ENCODE peak calls at places on chromosome 7, in five cellular contexts. L is fibroblast of lung, F is aorta, T is transverse colon, G is osteoblast. U is an unnamed sample. For H3K4me1, the result is how much of the 10 kb centered on the place peaks cover.

GRCh38 chr7:74320645-74321178 is 31.5 kb downstream of the CLIP2 start:
- DNase-seq in L (no peak), F (no peak), T (peak), G (peak), U (no peak)

GRCh38 chr7:3787717-3788311 is 486.8 kb downstream of the SDK1 start:
- DNase-seq in L (peak), F (peak), T (no peak), G (no peak), U (peak)

GRCh38 chr7:25026156-25026555 is 46.2 kb upstream of the OSBPL3 start:
- DNase-seq in L (no peak), F (no peak), T (no peak), G (no peak), U (no peak)

GRCh38 chr7:42233939-42234338 is 3.1 kb downstream of the GLI3 start:
- DNase-seq in L (no peak), F (no peak), T (no peak), G (peak), U (no peak)

GRCh38 chr7:33534830-33535229 is 370.5 kb upstream of the BMPER start:
- DNase-seq in L (no peak), F (no peak), T (no peak), G (no peak), U (no peak)

GRCh38 chr7:140707132-140707531 is 10.6 kb downstream of the NDUFB2 start:
- DNase-seq in L (peak), F (no peak), T (no peak), G (no peak), U (no peak)

GRCh38 chr7:40221836-40222235 is 87.0 kb downstream of the SUGCT start:
- DNase-seq in L (peak), F (no peak), T (no peak), G (no peak), U (no peak)

GRCh38 chr7:36964297-36964696 is 240.0 kb upstream of the AOAH start:
- DNase-seq in L (no peak), F (no peak), T (no peak), G (no peak), U (no peak)

GRCh38 chr7:24549961-24550360 is 23.3 kb upstream of the PALS2 start:
- DNase-seq in L (no peak), F (no peak), T (no peak), G (no peak), U (no peak)

GRCh38 chr7:131525820-131526219 is 30.6 kb downstream of the PODXL start:
- DNase-seq in L (no peak), F (no peak), T (no peak), G (peak), U (no peak)

GRCh38 chr7:121605297-121605640 is 209.2 kb upstream of the FAM3C start:
- DNase-seq in L (peak), F (no peak), T (no peak), G (no peak), U (no peak)

GRCh38 chr7:47941136-47941844 is 7.0 kb downstream of the PKD1L1 start:
- DNase-seq in L (peak), F (peak), T (no peak), G (peak), U (no peak)

GRCh38 chr7:91683823-91684222 is 196.7 kb downstream of the MTERF1 start:
- DNase-seq in L (peak), F (no peak), T (no peak), G (no peak), U (no peak)

GRCh38 chr7:98745722-98746318 is 124.0 kb downstream of the TMEM130 start:
- DNase-seq in L (peak), F (peak), T (peak), G (no peak), U (peak)

GRCh38 chr7:1397491-1398327 is 61.6 kb downstream of the MICALL2 start:
- DNase-seq in L (peak), F (no peak), T (no peak), G (peak), U (no peak)

GRCh38 chr7:51242007-51242691 is 74.5 kb downstream of the COBL start:
- DNase-seq in L (peak), F (no peak), T (no peak), G (no peak), U (no peak)

GRCh38 chr7:22651534-22652243 is 75.3 kb upstream of the IL6 start:
- DNase-seq in L (peak), F (no peak), T (no peak), G (peak), U (no peak)

GRCh38 chr7:38311329-38311937 is 38.0 kb upstream of the TARP start:
- DNase-seq in L (no peak), F (peak), T (peak), G (no peak), U (peak)

GRCh38 chr7:80876894-80877414 is 41.9 kb downstream of the SEMA3C start:
- DNase-seq in L (peak), F (no peak), T (peak), G (no peak), U (no peak)

GRCh38 chr7:27972272-27972671 is 208.3 kb downstream of the JAZF1 start:
- DNase-seq in L (no peak), F (no peak), T (no peak), G (no peak), U (no peak)

GRCh38 chr7:137957887-137958286 is 44.0 kb downstream of the CREB3L2 start:
- DNase-seq in L (no peak), F (peak), T (no peak), G (peak), U (peak)

GRCh38 chr7:150753826-150754603 is 16.8 kb downstream of the GIMAP5 start:
- DNase-seq in L (no peak), F (no peak), T (no peak), G (no peak), U (no peak)

GRCh38 chr7:126658684-126659083 is 594.1 kb downstream of the GRM8 start:
- DNase-seq in L (no peak), F (no peak), T (no peak), G (no peak), U (no peak)

GRCh38 chr7:134449596-134450194 is 9.2 kb downstream of the AKR1B1 start:
- DNase-seq in L (no peak), F (no peak), T (no peak), G (no peak), U (no peak)

DNA sequence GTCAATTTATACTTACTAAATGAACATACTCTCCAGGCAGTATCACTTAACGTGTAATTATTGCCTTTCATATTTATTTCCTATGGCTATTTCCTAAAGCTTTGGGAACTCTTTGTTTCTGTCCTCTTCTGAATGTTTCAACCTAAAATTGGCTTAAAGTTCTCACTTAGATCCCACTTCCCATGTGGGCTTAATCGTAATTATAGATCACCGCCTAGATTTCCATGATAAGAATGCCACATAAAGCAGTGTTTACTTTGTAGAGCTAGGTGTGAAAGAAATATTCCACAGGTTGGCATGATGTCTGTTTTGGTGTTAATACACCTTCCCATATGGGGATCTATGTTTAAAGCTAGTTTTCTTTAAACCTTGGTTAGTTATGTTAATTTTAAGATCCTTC is 1.5 kb downstream of the HDAC9 start:
- DNase-seq in L (no peak), F (no peak), T (no peak), G (no peak), U (no peak)
- H3K4me1 ChIP-seq in L (under half), F (under half), T (under half), G (under half), U (under half)

GRCh38 chr7:45651056-45651444 is 76.9 kb downstream of the ADCY1 start:
- DNase-seq in L (no peak), F (no peak), T (no peak), G (no peak), U (no peak)
- H3K4me1 ChIP-seq in L (under half), F (under half), T (under half), G (under half), U (under half)

DNA sequence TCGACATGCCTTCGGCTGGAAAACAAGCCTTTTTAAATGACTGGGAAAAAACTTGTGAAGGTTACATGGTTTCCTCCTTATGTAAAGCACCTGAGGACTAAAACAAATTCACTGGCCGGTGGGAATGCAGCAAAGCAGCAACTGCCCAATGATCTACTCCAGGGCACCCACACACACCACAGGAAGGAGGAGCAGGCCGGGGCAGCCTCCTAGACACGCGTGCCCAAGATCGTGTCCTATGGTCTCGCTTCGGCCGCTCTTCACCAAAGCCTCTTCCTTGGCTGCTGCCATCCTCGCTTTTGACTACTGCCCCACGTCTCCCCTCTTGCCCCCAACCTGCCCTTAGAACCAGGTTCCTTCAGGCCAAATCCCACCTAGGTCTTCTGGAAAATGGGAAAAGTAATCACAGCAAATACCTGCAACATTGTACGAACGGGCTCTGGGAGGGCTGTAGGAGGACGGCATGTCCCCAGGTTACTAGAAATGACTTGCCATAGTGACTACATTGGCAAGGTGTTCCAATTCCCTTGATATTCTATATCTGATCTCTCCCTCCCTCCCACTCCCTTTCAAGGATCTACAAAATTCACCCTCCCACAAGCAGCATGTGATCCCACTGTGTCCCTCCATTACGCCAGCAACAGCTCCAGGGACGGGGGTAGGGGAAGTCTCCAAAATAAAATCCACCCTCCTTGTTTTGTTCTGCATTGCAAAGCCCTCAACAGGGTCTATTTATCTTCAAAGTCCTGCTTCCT is 84.9 kb downstream of the RNF216 start:
- DNase-seq in L (no peak), F (no peak), T (no peak), G (no peak), U (no peak)
- H3K4me1 ChIP-seq in L (under half), F (under half), T (half or more), G (half or more), U (half or more)

DNA sequence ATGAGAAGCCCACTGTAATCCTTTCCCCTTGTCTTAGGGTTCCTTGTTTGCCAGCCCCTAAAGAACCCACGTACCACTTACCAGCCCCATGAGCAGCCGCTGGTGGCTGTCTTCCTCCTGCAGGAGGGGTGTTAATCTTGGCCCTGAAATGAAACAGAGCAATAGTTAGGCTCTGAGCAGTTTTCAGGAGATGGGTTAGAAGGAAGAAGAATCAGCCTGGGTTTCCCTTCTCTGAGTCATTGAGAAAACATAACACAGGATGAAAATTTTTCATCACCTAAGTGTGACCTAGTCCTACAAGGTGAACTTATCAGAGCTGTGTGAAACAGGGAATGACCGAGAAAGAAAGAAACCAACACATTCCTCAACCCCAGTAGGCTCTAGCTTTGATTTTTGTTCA is 90.0 kb downstream of the GSAP start:
- DNase-seq in L (no peak), F (no peak), T (no peak), G (no peak), U (no peak)
- H3K4me1 ChIP-seq in L (under half), F (under half), T (under half), G (under half), U (under half)

GRCh38 chr7:106583133-106583532 is 77.8 kb downstream of the CCDC71L start:
- DNase-seq in L (peak), F (no peak), T (no peak), G (no peak), U (no peak)

GRCh38 chr7:106583706-106584690 is 77.0 kb downstream of the CCDC71L start:
- DNase-seq in L (no peak), F (no peak), T (no peak), G (no peak), U (no peak)

GRCh38 chr7:106584914-106585759 is 75.8 kb downstream of the CCDC71L start:
- DNase-seq in L (no peak), F (no peak), T (no peak), G (no peak), U (no peak)

DNA sequence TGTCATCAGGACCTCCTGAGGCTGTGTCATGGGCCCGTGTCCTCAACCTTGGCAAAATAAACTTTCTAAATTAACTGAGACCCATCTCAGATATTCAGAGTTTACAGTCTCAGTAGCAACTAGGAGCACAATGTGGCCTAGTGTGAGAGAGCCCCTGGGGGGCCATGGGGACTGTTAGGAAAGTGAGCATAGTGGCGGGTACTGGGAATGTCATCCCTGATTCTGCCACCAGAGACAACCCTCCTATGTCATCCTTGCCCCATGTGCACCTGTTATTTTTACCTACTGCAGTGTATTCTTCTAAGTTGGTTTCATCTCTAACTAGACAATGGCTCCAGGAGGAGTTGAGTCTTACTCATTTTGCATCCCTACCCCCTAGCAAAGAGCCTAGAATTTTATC is 78.6 kb downstream of the CCDC71L start:
- DNase-seq in L (no peak), F (no peak), T (no peak), G (no peak), U (no peak)
- H3K4me1 ChIP-seq in L (under half), F (under half), T (under half), G (under half), U (under half)